ENCODE peak calls at places on chromosomes 11 and 22, in seven cellular contexts. J is tibial nerve, B is IMR-90, T is esophagus squamous epithelium, H is dorsolateral prefrontal cortex, D is A673, R is breast epithelium. A is an unnamed sample. For H3K27me3, the result is how much of the 10 kb centered on the place peaks cover.

GRCh38 chr22:40044870-40045834 is 50.4 kb downstream of the FAM83F start:
- DNase-seq in J (no peak), B (peak), R (peak), T (no peak), H (peak), D (no peak), A (peak)

GRCh38 chr11:66846671-66847091 is 3.4 kb downstream of the RCE1 start:
- DNase-seq in H (no peak), J (no peak), R (no peak), D (no peak), T (no peak), B (no peak), A (no peak)

GRCh38 chr22:23315341-23315917 is 135.1 kb downstream of the BCR start:
- DNase-seq in D (peak), H (peak), J (peak), B (peak), T (no peak), R (peak), A (peak)

GRCh38 chr11:7690648-7691047 is 15.6 kb downstream of the OVCH2 start:
- DNase-seq in T (no peak), B (no peak), H (no peak), R (no peak), D (peak), J (no peak), A (no peak)

GRCh38 chr22:17264321-17265052 is 45.3 kb upstream of the ADA2 start:
- DNase-seq in B (peak), D (peak), R (no peak), H (peak), T (no peak), J (no peak), A (no peak)

GRCh38 chr22:43852605-43853327 is 9.5 kb downstream of the SULT4A1 start:
- DNase-seq in H (no peak), R (peak), T (no peak), D (no peak), J (no peak), B (no peak), A (no peak)

GRCh38 chr11:131027501-131027900 is 111.2 kb upstream of the SNX19 start:
- DNase-seq in T (no peak), B (no peak), H (no peak), D (no peak), R (no peak), J (no peak), A (no peak)

GRCh38 chr22:42376721-42377177 is 55.5 kb downstream of the NFAM1 start:
- DNase-seq in B (peak), J (peak), R (no peak), H (no peak), T (no peak), D (no peak), A (no peak)

GRCh38 chr22:38402204-38402603 is 52.8 kb downstream of the KCNJ4 start:
- DNase-seq in J (no peak), T (no peak), B (no peak), D (no peak), H (no peak), R (no peak), A (no peak)

GRCh38 chr22:36900880-36901279 is 12.5 kb upstream of the CSF2RB start:
- DNase-seq in D (no peak), H (no peak), T (no peak), J (no peak), B (no peak), R (no peak), A (no peak)

GRCh38 chr11:102807921-102808320 is 10.0 kb upstream of the MMP1 start:
- DNase-seq in T (no peak), R (no peak), B (peak), D (no peak), H (no peak), J (no peak), A (no peak)

GRCh38 chr22:28978158-28978557 is 83.5 kb downstream of the C22orf31 start:
- DNase-seq in D (no peak), T (no peak), J (no peak), R (no peak), B (peak), H (peak), A (no peak)

GRCh38 chr11:94305146-94305545 is 766 bp downstream of the IZUMO1R start:
- DNase-seq in H (no peak), J (no peak), T (no peak), D (no peak), B (peak), R (no peak), A (no peak)

GRCh38 chr11:85822814-85823213 is 11.9 kb upstream of the SYTL2 start:
- DNase-seq in H (no peak), T (no peak), D (no peak), J (no peak), B (peak), R (no peak), A (no peak)

GRCh38 chr11:2551131-2551530 is 106.3 kb downstream of the KCNQ1 start:
- DNase-seq in H (no peak), R (no peak), T (no peak), B (no peak), D (no peak), J (no peak), A (no peak)

GRCh38 chr22:33831651-33832050 is 88.6 kb downstream of the LARGE1 start:
- DNase-seq in T (no peak), B (no peak), H (no peak), D (no peak), J (no peak), R (no peak), A (no peak)

GRCh38 chr22:26800858-26801257 is 143.5 kb downstream of the MIAT start:
- DNase-seq in T (no peak), B (peak), D (no peak), H (no peak), R (no peak), J (no peak), A (no peak)

GRCh38 chr11:8813658-8814057 is 97.3 kb upstream of the AKIP1 start:
- DNase-seq in R (no peak), T (no peak), J (peak), D (peak), B (peak), H (peak), A (no peak)

GRCh38 chr22:19566599-19567382 is 42.6 kb upstream of the CLDN5 start:
- DNase-seq in B (no peak), R (no peak), H (no peak), T (no peak), D (no peak), J (no peak), A (no peak)

GRCh38 chr11:46529928-46530574 is 63.8 kb downstream of the AMBRA1 start:
- DNase-seq in R (no peak), H (no peak), D (no peak), B (no peak), T (no peak), J (no peak), A (no peak)

GRCh38 chr22:49997932-49998717 is 14.4 kb downstream of the IL17REL start:
- DNase-seq in J (no peak), H (no peak), T (no peak), D (no peak), R (peak), B (no peak), A (no peak)

GRCh38 chr11:46049325-46049860 is 71.9 kb downstream of the PHF21A start:
- DNase-seq in R (no peak), D (peak), H (no peak), T (no peak), B (no peak), J (no peak), A (no peak)

GRCh38 chr11:119473901-119474681 is 51.1 kb upstream of the THY1 start:
- DNase-seq in D (no peak), T (no peak), R (no peak), J (no peak), B (no peak), H (no peak), A (no peak)
- H3K27ac ChIP-seq in D (no peak), T (peak), R (no peak), J (no peak), B (no peak), H (no peak), A (no peak)

DNA sequence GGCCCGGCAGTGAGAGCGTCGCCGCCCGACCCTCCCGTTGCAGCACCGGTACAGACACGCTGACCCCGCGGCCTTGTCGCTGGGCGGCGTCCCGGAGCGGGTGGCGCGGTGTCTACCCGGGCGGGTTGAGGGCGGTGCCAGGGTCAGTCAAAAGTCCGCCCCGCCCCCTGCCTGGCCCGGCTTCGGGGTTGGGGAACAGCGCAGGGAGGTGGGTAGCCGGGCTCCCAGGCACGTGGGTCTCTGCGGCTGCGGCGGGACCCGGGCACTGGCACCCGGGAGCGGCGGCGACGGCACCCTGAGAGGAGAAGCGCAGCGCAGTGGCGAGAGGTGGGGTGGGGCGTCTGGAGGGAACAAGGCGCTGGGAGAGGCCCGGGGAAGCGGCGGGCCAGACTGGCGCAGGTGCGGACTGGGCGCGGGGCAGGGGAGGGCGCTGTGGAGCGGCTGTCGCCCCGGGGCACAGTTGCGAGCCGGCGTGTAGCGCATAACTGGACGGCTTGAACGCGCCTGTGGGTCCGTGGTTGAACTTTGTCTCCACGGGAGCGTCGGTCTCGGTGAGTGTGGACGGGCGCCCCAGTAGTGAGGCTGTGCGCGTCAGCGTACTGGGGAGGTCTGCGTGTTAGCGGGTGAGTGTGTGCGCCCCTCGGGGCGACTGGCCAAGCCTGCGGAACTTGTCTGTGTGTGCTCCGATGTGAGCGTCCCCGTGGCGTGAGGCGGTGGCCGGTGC is at the start of gene P2RY2:
- DNase-seq in D (peak), J (no peak), H (no peak), R (peak), B (no peak), T (no peak), A (no peak)
- TF ChIP-seq CTCF in D (peak), J (peak), H (peak), R (no peak), B (peak), T (peak), A (no peak)

DNA sequence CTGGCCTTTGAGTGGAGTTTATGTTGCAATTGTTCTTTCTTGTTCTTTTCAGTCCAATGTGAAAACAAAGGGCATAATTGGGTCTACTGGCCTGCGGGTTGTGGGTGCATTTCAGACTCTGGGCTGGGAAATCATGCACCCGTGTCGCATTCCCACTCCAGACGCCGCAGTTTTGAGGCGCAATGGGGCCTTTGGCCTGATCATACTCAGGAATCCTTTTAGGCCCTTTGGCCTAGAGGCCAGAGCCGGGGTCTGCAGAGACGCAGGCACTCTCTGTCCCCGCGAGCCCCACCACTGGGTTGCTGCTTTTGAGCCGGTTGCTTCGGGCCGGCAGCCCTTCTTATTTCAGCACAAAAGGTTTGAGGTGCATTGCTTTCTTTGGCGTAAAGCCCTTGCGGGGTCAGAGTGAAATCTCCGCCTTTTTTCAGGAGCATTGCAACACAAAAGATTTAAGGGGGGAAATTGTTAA is 48.4 kb upstream of the DBX1 start:
- DNase-seq in D (no peak), H (no peak), R (no peak), B (no peak), J (no peak), T (no peak), A (no peak)
- H3K27me3 ChIP-seq in D (half or more), H (under half), R (under half), B (under half), J (under half), T (under half), A (half or more)

GRCh38 chr11:80831374-80831773 is 1390.5 kb upstream of the TENM4 start:
- DNase-seq in B (no peak), D (no peak), J (no peak), R (no peak), T (no peak), H (no peak), A (no peak)

GRCh38 chr11:80822248-80822647 is 1381.4 kb upstream of the TENM4 start:
- DNase-seq in R (no peak), T (no peak), D (no peak), J (no peak), H (peak), B (no peak), A (no peak)

DNA sequence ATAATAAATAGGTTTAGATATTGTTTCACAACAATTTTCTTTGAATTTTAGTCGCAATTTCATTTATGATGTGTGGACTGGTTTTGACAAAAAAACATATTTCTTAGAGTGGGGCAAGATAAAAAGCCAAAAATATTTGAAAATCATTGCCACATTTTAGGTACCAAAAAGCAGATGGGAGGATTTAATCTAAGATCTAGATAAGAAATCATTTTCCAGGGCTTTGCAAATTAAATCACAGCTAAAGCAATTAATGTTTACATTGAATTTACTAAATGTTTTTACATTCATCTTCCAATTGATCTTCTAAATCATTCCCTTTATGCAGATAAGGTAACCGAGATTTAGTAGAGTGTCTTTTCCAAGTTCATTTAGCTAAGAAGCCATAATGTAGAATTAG is 1386.0 kb upstream of the TENM4 start:
- DNase-seq in B (no peak), T (no peak), H (no peak), D (no peak), R (no peak), J (no peak), A (no peak)
- H3K27ac ChIP-seq in B (no peak), T (no peak), H (no peak), D (no peak), R (no peak), J (no peak), A (no peak)

GRCh38 chr11:126918556-126918955 is 82.0 kb downstream of the KIRREL3 start:
- DNase-seq in T (no peak), H (no peak), B (peak), D (no peak), J (no peak), R (no peak), A (no peak)

GRCh38 chr11:126919147-126919823 is 81.3 kb downstream of the KIRREL3 start:
- DNase-seq in H (no peak), D (no peak), J (no peak), T (no peak), B (no peak), R (no peak), A (no peak)

GRCh38 chr11:126917531-126918204 is 82.9 kb downstream of the KIRREL3 start:
- DNase-seq in R (no peak), T (no peak), B (peak), D (peak), H (peak), J (no peak), A (no peak)

GRCh38 chr11:126924381-126924780 is 76.2 kb downstream of the KIRREL3 start:
- DNase-seq in R (no peak), D (no peak), T (no peak), H (no peak), B (no peak), J (no peak), A (no peak)

GRCh38 chr11:126920833-126921232 is 79.7 kb downstream of the KIRREL3 start:
- DNase-seq in R (no peak), B (no peak), H (no peak), D (peak), J (no peak), T (no peak), A (no peak)
- TF ChIP-seq CTCF in R (no peak), B (no peak), H (no peak), D (no peak), J (no peak), T (no peak), A (no peak)

DNA sequence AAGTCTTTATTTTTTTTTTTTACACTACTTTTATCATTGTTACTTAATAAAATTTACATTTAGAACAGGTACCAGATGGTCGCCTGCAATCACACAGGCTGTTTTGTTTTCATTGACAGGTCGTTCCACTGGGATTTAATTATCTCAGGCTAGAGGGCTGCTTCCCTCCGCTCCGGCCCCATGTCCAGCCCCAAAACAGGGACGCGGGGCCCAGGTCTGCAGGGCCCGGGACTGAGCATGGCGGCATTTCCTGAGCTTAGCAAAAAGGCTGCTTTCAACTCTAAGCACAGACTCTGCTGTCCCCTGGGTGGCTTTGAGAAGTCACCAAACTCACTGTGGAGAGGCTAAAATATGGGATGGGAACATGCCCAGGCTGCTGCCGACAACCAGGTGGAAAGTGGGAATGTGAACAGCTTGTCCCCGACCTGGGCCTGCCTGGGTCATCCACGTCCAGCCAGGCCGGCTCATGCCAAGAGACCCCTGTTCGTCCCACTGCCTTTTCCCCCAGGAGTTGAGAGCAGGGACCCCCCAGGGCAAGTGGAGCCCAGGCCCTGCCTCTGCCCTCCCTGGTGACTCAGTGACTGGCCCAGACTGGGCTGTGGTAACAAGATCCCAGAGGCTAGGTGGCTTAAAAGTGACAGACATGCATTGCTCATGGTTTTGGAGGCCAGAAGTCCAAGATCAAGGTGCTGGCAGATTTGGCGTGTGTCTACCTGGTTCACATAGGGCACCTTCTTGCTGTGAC is 150.0 kb downstream of the SHANK2 start:
- DNase-seq in B (no peak), H (no peak), R (peak), J (no peak), T (no peak), D (no peak), A (no peak)
- H3K27me3 ChIP-seq in B (under half), H (under half), R (under half), J (under half), T (under half), D (under half), A (under half)

DNA sequence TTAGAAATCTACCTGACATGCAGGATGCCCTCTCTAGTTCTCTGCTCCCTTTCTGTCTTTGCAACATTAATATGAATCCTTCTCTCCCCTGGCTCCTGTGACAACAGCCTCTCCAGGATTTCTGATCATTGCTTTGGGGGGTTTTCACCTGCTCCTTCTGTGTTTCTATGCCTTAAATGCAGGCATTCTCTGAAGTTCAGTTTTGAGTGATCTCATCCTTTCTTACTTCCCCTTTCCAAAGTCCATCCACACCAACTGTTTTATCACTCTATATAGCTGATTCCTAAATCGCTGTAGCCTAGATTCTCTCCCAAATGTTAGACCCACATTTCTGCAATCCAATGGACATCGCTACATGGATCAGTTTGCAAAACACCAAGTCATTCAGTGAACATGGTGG is 330.7 kb upstream of the NCAM1 start:
- DNase-seq in T (no peak), B (no peak), J (no peak), D (no peak), H (no peak), R (no peak), A (no peak)
- H3K27ac ChIP-seq in T (no peak), B (no peak), J (no peak), D (no peak), H (no peak), R (no peak), A (no peak)